ENCODE peak calls at places on chromosomes 4 and X, in eight cellular contexts. P is GM23338, S is PC-3, C is OCI-LY7, V is neural progenitor cell, Y is MM.1S, J is hepatocyte, H is HCT116. U is an unnamed sample.
A peak's percentile ranks its signal among the peaks of the same experiment; 100 is the strongest.

GRCh38 chr4:65559270-65559669 is 111.0 kb downstream of the EPHA5 start:
- DNase-seq in C (no peak), V (no peak), H (no peak), S (no peak), J (no peak), P (peak; percentile 51), Y (no peak), U (no peak)

GRCh38 chrX:117522725-117523700 is 593.6 kb downstream of the KLHL13 start:
- DNase-seq in S (no peak), Y (no peak), C (no peak), V (no peak), J (no peak), H (no peak), P (no peak), U (no peak)

GRCh38 chr4:56698329-56698728 is 17.2 kb upstream of the HOPX start:
- DNase-seq in H (no peak), C (no peak), Y (no peak), S (no peak), V (no peak), P (no peak), J (peak; percentile 25), U (peak; percentile 7)

GRCh38 chr4:109301691-109302365 is 630 bp downstream of the COL25A1 start:
- DNase-seq in P (peak; percentile 31), S (no peak), J (peak; percentile 4), H (no peak), Y (no peak), C (no peak), V (peak; percentile 4), U (peak; percentile 11)

GRCh38 chrX:69264134-69264533 is 98.9 kb upstream of the PJA1 start:
- DNase-seq in J (no peak), Y (no peak), V (peak; percentile 14), S (no peak), H (no peak), C (no peak), P (peak; percentile 90), U (no peak)

GRCh38 chr4:152045781-152046571 is 285.2 kb upstream of the GATB start:
- DNase-seq in H (peak; percentile 59), J (peak; percentile 86), Y (no peak), P (peak; percentile 96), C (no peak), S (no peak), V (peak; percentile 94), U (peak; percentile 16)

GRCh38 chrX:95383778-95384177 is 1300.9 kb upstream of the DIAPH2 start:
- DNase-seq in V (no peak), P (no peak), S (peak; percentile 32), H (no peak), C (no peak), Y (no peak), J (no peak), U (no peak)

GRCh38 chrX:110086916-110087484 is 84.1 kb downstream of the TMEM164 start:
- DNase-seq in H (peak; percentile 59), Y (no peak), S (peak; percentile 90), J (peak; percentile 64), P (peak; percentile 8), C (no peak), V (peak; percentile 7), U (peak; percentile 90)

GRCh38 chr4:174940002-174940401 is 21.8 kb downstream of the ADAM29 start:
- DNase-seq in J (no peak), Y (no peak), H (no peak), S (no peak), P (no peak), C (no peak), V (no peak), U (no peak)

GRCh38 chr4:87525636-87526035 is 3.5 kb downstream of the SPARCL1 start:
- DNase-seq in P (no peak), Y (no peak), J (peak; percentile 11), V (peak; percentile 58), S (no peak), H (no peak), C (no peak), U (no peak)

GRCh38 chr4:25485104-25485503 is 108.0 kb downstream of the ANAPC4 start:
- DNase-seq in C (peak; percentile 29), Y (no peak), H (no peak), V (no peak), S (no peak), J (no peak), P (no peak), U (no peak)

GRCh38 chr4:3021627-3022026 is 52.7 kb downstream of the HTT-AS start:
- DNase-seq in Y (no peak), V (no peak), J (no peak), S (no peak), C (no peak), P (no peak), H (no peak), U (no peak)

GRCh38 chrX:148601034-148601433 is 100.6 kb downstream of the AFF2 start:
- DNase-seq in Y (no peak), J (peak; percentile 8), C (no peak), V (no peak), P (no peak), S (no peak), H (no peak), U (peak; percentile 57)

GRCh38 chrX:3807906-3808305 is 94.5 kb upstream of the PRKX start:
- DNase-seq in S (no peak), H (no peak), Y (no peak), V (no peak), J (no peak), P (peak; percentile 12), C (no peak), U (no peak)

GRCh38 chrX:150813922-150814321 is 84.5 kb downstream of the CD99L2 start:
- DNase-seq in H (no peak), Y (no peak), P (no peak), S (no peak), V (no peak), J (no peak), C (no peak), U (peak; percentile 52)

GRCh38 chr4:26584725-26585124 is 841 bp downstream of the TBC1D19 start:
- DNase-seq in Y (no peak), C (no peak), J (no peak), P (no peak), S (no peak), H (no peak), V (no peak), U (peak; percentile 56)

GRCh38 chrX:17377047-17377692 is 2.2 kb downstream of the NHS start:
- DNase-seq in V (peak; percentile 69), H (peak; percentile 40), J (peak; percentile 63), S (no peak), C (no peak), Y (no peak), P (peak; percentile 60), U (peak; percentile 77)

GRCh38 chrX:1380672-1381233 is 11.2 kb downstream of the SLC25A6 start:
- DNase-seq in H (no peak), J (no peak), V (no peak), S (no peak), P (no peak), Y (no peak), C (no peak), U (peak; percentile 20)

GRCh38 chr4:163565228-163566040 is 70.9 kb downstream of the TMA16 start:
- DNase-seq in Y (no peak), V (no peak), P (peak; percentile 73), C (no peak), S (no peak), J (no peak), H (no peak), U (no peak)

GRCh38 chr4:121654738-121655137 is 42.0 kb downstream of the ANXA5 start:
- DNase-seq in Y (no peak), J (no peak), V (no peak), P (no peak), H (no peak), S (no peak), C (peak; percentile 9), U (no peak)
- TF ChIP-seq EZH2phosphoT487 in Y (no peak), J (no peak), V (no peak), P (no peak), H (no peak), S (no peak), C (no peak), U (no peak)

DNA sequence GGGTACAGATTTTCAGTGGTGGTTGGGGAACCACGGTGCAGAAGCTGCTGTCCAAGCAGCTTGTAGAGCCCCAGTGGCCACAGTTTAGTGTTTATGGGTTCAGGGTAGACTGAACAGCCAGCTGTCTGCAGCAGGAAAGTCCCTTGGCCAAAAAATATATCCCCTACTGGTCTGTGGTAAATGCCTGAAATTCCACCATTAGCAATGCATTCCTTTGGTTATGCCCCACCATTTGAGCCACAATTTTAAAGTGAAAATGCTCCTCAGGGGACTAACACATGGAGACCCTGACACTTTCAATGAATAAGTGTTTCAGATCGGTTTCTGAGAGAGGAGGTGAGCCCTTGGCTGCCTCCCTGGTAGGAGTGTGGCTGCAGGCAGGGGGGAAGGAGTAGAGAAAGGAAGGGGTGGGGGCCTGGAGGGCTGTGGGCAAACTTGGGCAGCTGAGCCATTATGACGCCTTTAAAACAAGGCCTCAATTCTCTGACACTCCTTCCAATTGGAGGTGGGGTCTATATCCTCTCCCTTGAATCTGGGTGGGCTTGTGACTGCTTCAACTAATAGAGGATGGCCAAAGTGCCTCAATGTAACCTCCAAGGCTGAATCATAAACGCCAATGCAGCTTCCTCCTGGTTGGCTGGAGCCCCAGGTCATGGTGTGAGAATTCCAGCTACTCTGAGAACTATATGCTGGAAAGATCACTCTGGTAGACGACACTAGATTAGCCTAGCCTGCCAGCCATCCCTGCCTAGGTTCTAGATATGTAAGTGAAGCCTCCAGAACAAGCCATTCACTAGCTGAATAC is 75.8 kb upstream of the ATP6AP2 start:
- DNase-seq in J (no peak), H (no peak), S (no peak), P (peak; percentile 23), C (no peak), V (no peak), Y (peak; percentile 47), U (peak; percentile 69)
- H2AFZ ChIP-seq in J (no peak overlapping the region), H (no peak overlapping the region), S (no peak overlapping the region), P (no peak overlapping the region), C (no peak overlapping the region), V (no peak overlapping the region), Y (no peak overlapping the region), U (no peak overlapping the region)

DNA sequence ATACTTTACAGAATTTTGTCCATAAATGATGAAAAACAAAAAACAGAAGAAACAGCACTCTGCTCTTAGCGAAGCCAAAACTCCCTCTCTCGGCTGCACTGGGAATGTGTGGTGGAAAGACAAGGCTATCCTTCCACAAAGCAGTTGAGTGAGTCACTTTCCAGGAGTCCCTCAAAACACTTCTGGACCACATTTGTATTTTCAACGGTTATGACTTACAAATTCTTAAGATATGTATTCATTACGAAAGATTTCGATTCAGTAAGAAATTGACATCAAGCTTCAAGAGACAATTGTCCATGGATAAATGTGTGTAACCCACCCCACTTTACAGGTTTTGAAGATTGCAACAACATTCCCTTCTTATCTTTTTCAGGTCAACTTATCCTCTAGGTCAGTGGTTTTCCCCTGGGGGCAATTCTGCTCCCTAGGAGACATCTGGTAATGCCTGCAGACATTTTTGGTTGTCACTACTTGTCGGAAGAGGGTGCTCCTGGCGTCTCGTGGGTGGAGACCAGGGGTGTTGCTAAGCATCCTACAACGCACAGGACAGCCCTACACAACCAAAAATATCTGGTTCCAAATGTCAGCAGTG is 66.7 kb upstream of the MTNR1A start:
- DNase-seq in Y (no peak), H (no peak), V (no peak), S (no peak), C (no peak), P (no peak), J (no peak), U (peak; percentile 93)
- TF ChIP-seq EZH2phosphoT487 in Y (no peak), H (no peak), V (no peak), S (no peak), C (no peak), P (no peak), J (no peak), U (no peak)

DNA sequence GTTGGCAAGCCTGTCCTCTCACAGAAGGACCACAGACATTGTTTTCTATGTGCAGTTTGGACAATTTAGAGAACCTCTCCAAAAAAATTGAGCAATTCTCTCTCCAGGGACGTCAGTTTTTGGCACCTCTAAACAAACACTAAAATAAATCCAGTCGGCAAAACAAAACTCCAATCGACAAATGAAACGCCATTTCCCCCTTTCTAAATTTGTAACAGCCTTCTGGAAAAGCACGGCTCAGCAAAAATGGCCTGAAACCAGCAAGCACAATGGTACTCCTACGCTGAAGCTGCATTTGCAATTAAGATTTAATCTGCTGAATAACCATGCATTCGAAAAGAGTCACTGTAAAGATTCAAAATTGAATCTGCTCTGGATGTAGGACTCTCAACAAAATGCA is 79.7 kb upstream of the MAP3K15 start:
- DNase-seq in C (no peak), H (no peak), J (no peak), Y (peak; percentile 12), S (no peak), V (no peak), P (no peak), U (peak; percentile 35)
- H2AFZ ChIP-seq in C (no peak overlapping the region), H (no peak overlapping the region), J (no peak overlapping the region), Y (no peak overlapping the region), S (no peak overlapping the region), V (no peak overlapping the region), P (no peak overlapping the region), U (no peak overlapping the region)

U was measured in GM23248.